ENCODE peak calls at places on chromosome 18, in five cellular contexts. One of them, this sample, is unnamed.

GRCh38 chr18:37742436-37742835 is 176.8 kb upstream of the CELF4 start:
- DNase-seq in Calu3: no peak
- DNase-seq in amniotic stem cell: no peak
- DNase-seq in NCI-H2081: peak; percentile 38
- DNase-seq in activated CD4-positive, alpha-beta T cell treated with anti-CD3 and anti-CD28 coated beads for 24 hours: no peak
- DNase-seq in this sample: no peak

GRCh38 chr18:48623468-48624220 is 84.8 kb downstream of the CTIF start:
- DNase-seq in Calu3: no peak
- DNase-seq in amniotic stem cell: peak; percentile 37
- DNase-seq in NCI-H2081: no peak
- DNase-seq in activated CD4-positive, alpha-beta T cell treated with anti-CD3 and anti-CD28 coated beads for 24 hours: no peak
- DNase-seq in this sample: peak; percentile 65

GRCh38 chr18:13227910-13228309 is 9.3 kb downstream of the LDLRAD4 start:
- DNase-seq in Calu3: no peak
- DNase-seq in amniotic stem cell: no peak
- DNase-seq in NCI-H2081: no peak
- DNase-seq in activated CD4-positive, alpha-beta T cell treated with anti-CD3 and anti-CD28 coated beads for 24 hours: no peak
- DNase-seq in this sample: no peak

GRCh38 chr18:67514465-67514864 is 2.1 kb downstream of the DSEL start:
- DNase-seq in Calu3: no peak
- DNase-seq in amniotic stem cell: no peak
- DNase-seq in NCI-H2081: no peak
- DNase-seq in activated CD4-positive, alpha-beta T cell treated with anti-CD3 and anti-CD28 coated beads for 24 hours: no peak
- DNase-seq in this sample: no peak

GRCh38 chr18:79404567-79404910 is 8.8 kb downstream of the NFATC1 start:
- DNase-seq in Calu3: no peak
- DNase-seq in amniotic stem cell: no peak
- DNase-seq in NCI-H2081: no peak
- DNase-seq in activated CD4-positive, alpha-beta T cell treated with anti-CD3 and anti-CD28 coated beads for 24 hours: no peak
- DNase-seq in this sample: no peak

GRCh38 chr18:74496508-74497307 is 545 bp downstream of the CNDP2 start:
- DNase-seq in Calu3: peak; percentile 74
- DNase-seq in amniotic stem cell: no peak
- DNase-seq in NCI-H2081: peak; percentile 36
- DNase-seq in activated CD4-positive, alpha-beta T cell treated with anti-CD3 and anti-CD28 coated beads for 24 hours: no peak
- DNase-seq in this sample: peak; percentile 72

GRCh38 chr18:50819027-50819726 is 639 bp downstream of the MRO start:
- DNase-seq in Calu3: peak; percentile 65
- DNase-seq in amniotic stem cell: no peak
- DNase-seq in NCI-H2081: peak; percentile 2
- DNase-seq in activated CD4-positive, alpha-beta T cell treated with anti-CD3 and anti-CD28 coated beads for 24 hours: no peak
- DNase-seq in this sample: peak; percentile 12

GRCh38 chr18:49612515-49613033 is 50.7 kb downstream of the LIPG start:
- DNase-seq in Calu3: no peak
- DNase-seq in amniotic stem cell: no peak
- DNase-seq in NCI-H2081: no peak
- DNase-seq in activated CD4-positive, alpha-beta T cell treated with anti-CD3 and anti-CD28 coated beads for 24 hours: no peak
- DNase-seq in this sample: no peak

GRCh38 chr18:60053747-60054304 is 154.0 kb downstream of the PMAIP1 start:
- DNase-seq in Calu3: peak; percentile 74
- DNase-seq in amniotic stem cell: peak; percentile 96
- DNase-seq in NCI-H2081: no peak
- DNase-seq in activated CD4-positive, alpha-beta T cell treated with anti-CD3 and anti-CD28 coated beads for 24 hours: no peak
- DNase-seq in this sample: peak; percentile 79

GRCh38 chr18:2337552-2338141 is 233.7 kb downstream of the METTL4 start:
- DNase-seq in Calu3: peak; percentile 47
- DNase-seq in amniotic stem cell: no peak
- DNase-seq in NCI-H2081: no peak
- DNase-seq in activated CD4-positive, alpha-beta T cell treated with anti-CD3 and anti-CD28 coated beads for 24 hours: peak; percentile 45
- DNase-seq in this sample: peak; percentile 53

GRCh38 chr18:12013186-12013916 is 32.0 kb downstream of the IMPA2 start:
- DNase-seq in Calu3: no peak
- DNase-seq in amniotic stem cell: no peak
- DNase-seq in NCI-H2081: no peak
- DNase-seq in activated CD4-positive, alpha-beta T cell treated with anti-CD3 and anti-CD28 coated beads for 24 hours: no peak
- DNase-seq in this sample: no peak

This sample was measured in myocyte.